ENCODE peak calls at places on chromosomes 11 and 22, in four cellular contexts. One of them, this sample, is unnamed.

GRCh38 chr22:32024791-32025190 is 18.3 kb upstream of the SLC5A1 start:
- DNase-seq in SK-N-SH: no peak
- DNase-seq in K562: no peak
- DNase-seq in H1: no peak
- DNase-seq in this sample: no peak

GRCh38 chr11:23021287-23021863 is 161.1 kb upstream of the CCDC179 start:
- DNase-seq in K562: peak
- DNase-seq in H1: peak
- DNase-seq in SK-N-SH: peak
- DNase-seq in this sample: no peak

GRCh38 chr11:88231894-88232482 is 56.7 kb upstream of the RAB38 start:
- DNase-seq in K562: no peak
- DNase-seq in H1: no peak
- DNase-seq in SK-N-SH: peak
- DNase-seq in this sample: no peak

GRCh38 chr11:73586791-73587190 is 11.1 kb downstream of the FAM168A start:
- DNase-seq in SK-N-SH: no peak
- DNase-seq in H1: no peak
- DNase-seq in K562: no peak
- DNase-seq in this sample: no peak

GRCh38 chr11:34416746-34417145 is 22.0 kb upstream of the CAT start:
- DNase-seq in H1: no peak
- DNase-seq in SK-N-SH: no peak
- DNase-seq in K562: no peak
- DNase-seq in this sample: no peak

GRCh38 chr11:27161071-27161470 is 120.5 kb downstream of the BBOX1 start:
- DNase-seq in SK-N-SH: no peak
- DNase-seq in K562: no peak
- DNase-seq in H1: no peak
- DNase-seq in this sample: no peak

GRCh38 chr22:32401486-32401885 is 10.6 kb downstream of the RTCB start:
- DNase-seq in SK-N-SH: no peak
- DNase-seq in K562: no peak
- DNase-seq in H1: no peak
- DNase-seq in this sample: no peak

GRCh38 chr22:17796695-17797094 is 22.4 kb upstream of the BID start:
- DNase-seq in K562: no peak
- DNase-seq in SK-N-SH: no peak
- DNase-seq in H1: no peak
- DNase-seq in this sample: no peak

GRCh38 chr22:23826510-23827350 is 12.1 kb downstream of the DERL3 start:
- DNase-seq in H1: no peak
- DNase-seq in SK-N-SH: peak
- DNase-seq in K562: no peak
- DNase-seq in this sample: no peak

GRCh38 chr11:39190751-39191150 is 2268.7 kb downstream of the LRRC4C start:
- DNase-seq in H1: no peak
- DNase-seq in K562: no peak
- DNase-seq in SK-N-SH: no peak
- DNase-seq in this sample: no peak

GRCh38 chr11:19311306-19312030 is 70.7 kb upstream of the E2F8 start:
- DNase-seq in SK-N-SH: peak
- DNase-seq in H1: no peak
- DNase-seq in K562: peak
- DNase-seq in this sample: peak

GRCh38 chr11:63888170-63889086 is 28.5 kb downstream of the RCOR2 start:
- DNase-seq in SK-N-SH: no peak
- DNase-seq in K562: peak
- DNase-seq in H1: no peak
- DNase-seq in this sample: no peak

GRCh38 chr22:45316796-45317526 is 7.2 kb downstream of the FAM118A start:
- DNase-seq in H1: no peak
- DNase-seq in SK-N-SH: no peak
- DNase-seq in K562: no peak
- DNase-seq in this sample: no peak

GRCh38 chr22:28835630-28836189 is 35.3 kb upstream of the XBP1 start:
- DNase-seq in K562: no peak
- DNase-seq in SK-N-SH: no peak
- DNase-seq in H1: no peak
- DNase-seq in this sample: no peak

GRCh38 chr11:11977206-11977938 is 31.1 kb downstream of the DKK3 start:
- DNase-seq in H1: no peak
- DNase-seq in K562: no peak
- DNase-seq in SK-N-SH: no peak
- DNase-seq in this sample: no peak

GRCh38 chr11:1744137-1744878 is 6.1 kb downstream of the IFITM10 start:
- DNase-seq in K562: no peak
- DNase-seq in SK-N-SH: peak
- DNase-seq in H1: no peak
- DNase-seq in this sample: no peak

GRCh38 chr22:46002757-46003270 is 25.9 kb upstream of the WNT7B start:
- DNase-seq in K562: no peak
- DNase-seq in H1: no peak
- DNase-seq in SK-N-SH: no peak
- DNase-seq in this sample: no peak

GRCh38 chr22:50712341-50713007 is 25.5 kb upstream of the ACR start:
- DNase-seq in H1: no peak
- DNase-seq in K562: no peak
- DNase-seq in SK-N-SH: no peak
- DNase-seq in this sample: no peak

GRCh38 chr11:119687220-119688046 is 41.6 kb downstream of the NECTIN1 start:
- DNase-seq in SK-N-SH: no peak
- DNase-seq in K562: no peak
- DNase-seq in H1: no peak
- DNase-seq in this sample: no peak

GRCh38 chr22:30004689-30005088 is 75.6 kb upstream of the HORMAD2 start:
- DNase-seq in H1: no peak
- DNase-seq in SK-N-SH: no peak
- DNase-seq in K562: no peak
- DNase-seq in this sample: no peak

GRCh38 chr11:72621008-72621610 is 53.1 kb downstream of the PDE2A start:
- DNase-seq in H1: no peak
- DNase-seq in SK-N-SH: no peak
- DNase-seq in K562: no peak
- DNase-seq in this sample: no peak

GRCh38 chr11:9251306-9251705 is 13.8 kb downstream of the DENND5A start:
- DNase-seq in SK-N-SH: peak
- DNase-seq in H1: no peak
- DNase-seq in K562: no peak
- DNase-seq in this sample: no peak

GRCh38 chr11:34029176-34029575 is 22.4 kb upstream of the CAPRIN1 start:
- DNase-seq in K562: no peak
- DNase-seq in SK-N-SH: no peak
- DNase-seq in H1: no peak
- DNase-seq in this sample: no peak

GRCh38 chr11:21541226-21541625 is 651.7 kb upstream of the ANO5 start:
- DNase-seq in K562: no peak
- DNase-seq in H1: no peak
- DNase-seq in SK-N-SH: no peak
- DNase-seq in this sample: no peak

GRCh38 chr11:110761994-110762393 is 49.8 kb upstream of the ARHGAP20 start:
- DNase-seq in SK-N-SH: peak
- DNase-seq in H1: no peak
- DNase-seq in K562: no peak
- DNase-seq in this sample: no peak

GRCh38 chr11:10255388-10256125 is 38.5 kb downstream of the SBF2 start:
- DNase-seq in K562: no peak
- DNase-seq in H1: no peak
- DNase-seq in SK-N-SH: no peak
- DNase-seq in this sample: no peak

GRCh38 chr22:17773606-17774205 is 563 bp downstream of the BID start:
- DNase-seq in SK-N-SH: peak
- DNase-seq in H1: no peak
- DNase-seq in K562: peak
- DNase-seq in this sample: no peak

GRCh38 chr11:78432058-78432515 is 14.5 kb upstream of the GAB2 start:
- DNase-seq in K562: no peak
- DNase-seq in H1: no peak
- DNase-seq in SK-N-SH: no peak
- DNase-seq in this sample: no peak

GRCh38 chr11:16598032-16598431 is 140.4 kb upstream of the C11orf58 start:
- DNase-seq in SK-N-SH: no peak
- DNase-seq in K562: no peak
- DNase-seq in H1: no peak
- DNase-seq in this sample: no peak

GRCh38 chr11:2443881-2444300 is 423 bp downstream of the TRPM5 start:
- DNase-seq in K562: no peak
- DNase-seq in H1: no peak
- DNase-seq in SK-N-SH: no peak
- DNase-seq in this sample: no peak

GRCh38 chr22:27674524-27674923 is 127.0 kb downstream of the MN1 start:
- DNase-seq in H1: no peak
- DNase-seq in K562: no peak
- DNase-seq in SK-N-SH: no peak
- DNase-seq in this sample: no peak

GRCh38 chr11:119373917-119374631 is 7.4 kb downstream of the USP2 start:
- DNase-seq in K562: peak
- DNase-seq in SK-N-SH: peak
- DNase-seq in H1: no peak
- DNase-seq in this sample: no peak

GRCh38 chr22:45861259-45861658 is 115.7 kb downstream of the WNT7B start:
- DNase-seq in SK-N-SH: no peak
- DNase-seq in H1: no peak
- DNase-seq in K562: no peak
- DNase-seq in this sample: no peak

DNA sequence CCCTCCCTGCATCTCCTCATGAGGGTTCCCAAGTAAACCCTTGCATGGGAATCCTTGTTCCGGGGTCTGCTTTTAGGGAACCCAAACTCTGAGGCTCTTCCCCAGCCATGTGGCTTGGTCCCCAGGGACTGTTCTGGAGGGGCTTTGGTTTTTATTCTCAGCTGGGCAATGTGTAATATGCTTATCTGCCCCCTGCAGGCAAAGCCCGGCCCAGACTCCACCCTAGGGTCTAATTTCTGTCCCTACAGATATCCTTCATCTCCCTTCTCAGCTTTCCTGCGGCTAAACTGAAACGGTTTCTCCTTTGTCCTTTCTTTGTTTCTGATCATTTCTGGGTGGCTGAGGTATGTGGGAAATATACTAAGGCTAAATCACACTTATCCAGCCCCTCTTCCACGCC is 37.1 kb downstream of the TST start:
- DNase-seq in K562: peak
- DNase-seq in H1: no peak
- DNase-seq in SK-N-SH: no peak
- DNase-seq in this sample: no peak
- TF ChIP-seq NRF1 in K562: no peak
- TF ChIP-seq NRF1 in H1: no peak
- TF ChIP-seq NRF1 in SK-N-SH: no peak
- TF ChIP-seq NRF1 in this sample: no peak

DNA sequence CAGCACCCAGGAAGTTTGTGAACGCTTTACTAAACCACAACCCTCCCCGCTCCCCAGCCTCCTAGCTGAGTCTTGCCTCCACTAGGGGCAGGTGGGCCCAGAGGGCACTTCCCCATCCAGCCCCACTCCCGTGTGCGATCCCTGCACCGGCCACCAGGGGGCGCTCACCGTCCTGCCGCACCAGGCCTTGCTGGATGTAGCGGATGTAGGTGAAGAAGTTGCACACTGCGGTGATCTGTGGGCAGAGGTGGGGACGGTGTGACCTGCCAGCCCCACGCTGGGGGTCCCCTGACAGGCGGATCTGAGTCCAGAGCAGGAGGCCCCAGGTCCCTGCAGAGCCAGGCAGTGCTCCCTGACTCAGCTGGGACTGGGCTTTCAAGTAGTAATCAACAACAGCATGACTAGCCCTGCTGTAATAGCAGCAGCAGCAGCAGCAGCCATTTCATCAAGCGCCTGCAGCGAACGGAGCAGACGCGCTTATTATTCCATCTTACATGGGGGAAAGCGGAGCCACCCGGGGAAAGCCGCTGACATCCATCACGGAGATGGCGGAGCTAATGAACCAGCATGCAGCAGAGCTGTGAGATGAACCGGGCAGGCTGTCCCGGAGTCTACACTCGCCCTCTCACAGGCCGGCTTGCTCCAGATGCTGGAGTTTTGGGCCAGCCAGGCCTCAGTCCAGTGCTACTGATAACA is 7.9 kb upstream of the FADS3 start:
- DNase-seq in SK-N-SH: peak
- DNase-seq in K562: peak
- DNase-seq in H1: peak
- DNase-seq in this sample: peak
- TF ChIP-seq NRF1 in SK-N-SH: peak
- TF ChIP-seq NRF1 in K562: no peak
- TF ChIP-seq NRF1 in H1: no peak
- TF ChIP-seq NRF1 in this sample: no peak

DNA sequence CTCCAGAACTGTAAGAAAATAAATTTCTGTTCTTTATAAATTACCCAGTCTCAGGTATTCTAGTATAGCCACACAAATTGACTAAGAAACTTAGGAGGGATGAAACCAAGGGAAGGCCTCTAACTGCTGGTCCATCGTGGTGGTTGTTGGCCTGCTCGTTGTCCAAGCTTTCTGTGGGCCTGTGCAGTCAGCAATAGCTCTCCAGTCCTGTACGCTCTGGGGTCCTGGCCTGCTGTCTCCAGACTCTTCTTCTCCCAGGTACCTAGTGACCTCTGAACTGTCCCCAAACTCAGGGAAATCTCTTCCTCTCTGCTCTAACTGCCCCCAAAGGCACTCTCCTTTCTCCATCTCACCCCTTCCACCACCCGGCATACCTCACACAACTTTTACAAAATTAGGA is 5.7 kb upstream of the VSIG10L2 start:
- DNase-seq in K562: no peak
- DNase-seq in H1: no peak
- DNase-seq in SK-N-SH: no peak
- DNase-seq in this sample: no peak
- TF ChIP-seq NRF1 in K562: no peak
- TF ChIP-seq NRF1 in H1: no peak
- TF ChIP-seq NRF1 in SK-N-SH: no peak
- TF ChIP-seq NRF1 in this sample: no peak

DNA sequence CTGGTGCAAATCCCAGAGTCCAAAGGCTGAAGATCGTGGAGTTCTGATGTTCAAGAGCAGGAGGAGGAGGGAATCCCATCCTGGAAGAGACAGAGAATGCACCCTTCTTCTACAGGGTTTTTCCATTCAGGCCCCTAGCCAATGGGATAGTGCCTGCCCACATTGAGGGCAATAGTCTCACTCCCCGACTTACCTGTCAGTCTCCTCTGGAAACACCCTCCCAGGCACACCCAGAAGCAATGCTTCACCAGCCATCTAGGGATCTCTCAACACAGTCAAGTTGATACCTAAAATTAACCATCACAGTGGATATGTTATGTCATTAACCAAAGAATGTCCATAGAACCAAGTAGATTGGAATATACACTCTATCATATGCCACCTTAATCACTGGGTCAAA is 72.9 kb downstream of the FAM83F start:
- DNase-seq in H1: no peak
- DNase-seq in SK-N-SH: no peak
- DNase-seq in K562: no peak
- DNase-seq in this sample: no peak
- TF ChIP-seq NRF1 in H1: no peak
- TF ChIP-seq NRF1 in SK-N-SH: no peak
- TF ChIP-seq NRF1 in K562: no peak
- TF ChIP-seq NRF1 in this sample: no peak

GRCh38 chr11:3905080-3905953 is 49.9 kb downstream of the STIM1 start:
- DNase-seq in H1: no peak
- DNase-seq in SK-N-SH: no peak
- DNase-seq in K562: peak
- DNase-seq in this sample: no peak
- TF ChIP-seq NRF1 in H1: no peak
- TF ChIP-seq NRF1 in SK-N-SH: no peak
- TF ChIP-seq NRF1 in K562: no peak
- TF ChIP-seq NRF1 in this sample: no peak

This sample was measured in GM12878.